ENCODE peak calls at places on chromosomes 2 and 18, in four cellular contexts. I is retina; V is Jurkat, Clone E6-1; H is ELR. J is an unnamed sample.

GRCh38 chr18:3499498-3499897 is 49.5 kb downstream of the TGIF1 start:
- DNase-seq in H (peak), I (no peak), V (peak), J (no peak)

GRCh38 chr18:23872701-23873550 is 141.6 kb upstream of the TTC39C start:
- DNase-seq in V (no peak), I (no peak), H (no peak), J (no peak)

GRCh38 chr18:1292167-1292566 is 387.5 kb downstream of the ADCYAP1 start:
- DNase-seq in H (no peak), I (no peak), V (no peak), J (no peak)

GRCh38 chr2:234178309-234179030 is 128.0 kb downstream of the SPP2 start:
- DNase-seq in V (no peak), H (peak), I (no peak), J (no peak)

GRCh38 chr2:233979748-233980147 is 62.6 kb downstream of the TRPM8 start:
- DNase-seq in V (no peak), H (peak), I (no peak), J (no peak)

GRCh38 chr2:155080394-155080793 is 381.9 kb downstream of the KCNJ3 start:
- DNase-seq in H (no peak), V (no peak), I (no peak), J (no peak)

GRCh38 chr2:45724329-45724728 is 72.9 kb downstream of the PRKCE start:
- DNase-seq in H (no peak), V (no peak), I (no peak), J (no peak)

GRCh38 chr2:28366496-28367282 is 26.0 kb upstream of the FOSL2 start:
- DNase-seq in H (peak), I (no peak), V (peak), J (no peak)

GRCh38 chr2:98507940-98508689 is 63.5 kb downstream of the INPP4A start:
- DNase-seq in H (no peak), V (no peak), I (no peak), J (peak)

J was measured in midbrain.